ENCODE peak calls at places on chromosomes 5 and 9, in eight cellular contexts. B is lung, A is OCI-LY7, M is ovary, R is GM12878, C is endodermal cell, E is A549, H is cardiac muscle cell. G is an unnamed sample.

GRCh38 chr5:43729846-43730478 is 127.0 kb downstream of the NNT start:
- DNase-seq in B (no peak), A (peak; percentile 33), M (no peak), R (no peak), C (no peak), E (no peak), H (peak; percentile 17), G (no peak)

GRCh38 chr5:68225188-68225910 is 9.8 kb downstream of the PIK3R1 start:
- DNase-seq in B (peak; percentile 79), A (no peak), M (peak; percentile 57), R (no peak), C (no peak), E (no peak), H (no peak), G (peak; percentile 84)

GRCh38 chr5:27242258-27242626 is 203.9 kb upstream of the CDH9 start:
- DNase-seq in B (no peak), A (no peak), M (no peak), R (no peak), C (no peak), E (no peak), H (no peak), G (peak; percentile 1)

GRCh38 chr5:171271798-171272197 is 37.2 kb upstream of the TLX3 start:
- DNase-seq in B (no peak), A (no peak), M (no peak), R (no peak), C (no peak), E (no peak), H (no peak), G (no peak)

GRCh38 chr5:36177715-36178556 is 26.0 kb downstream of the SKP2 start:
- DNase-seq in B (no peak), A (peak; percentile 57), M (peak; percentile 11), R (no peak), C (no peak), E (peak; percentile 13), H (peak; percentile 52), G (peak; percentile 41)

GRCh38 chr9:90642570-90643539 is at the start of gene DIRAS2:
- DNase-seq in B (peak; percentile 50), A (no peak), M (no peak), R (no peak), C (peak; percentile 89), E (peak; percentile 29), H (peak; percentile 86), G (peak; percentile 62)

GRCh38 chr5:90849939-90850338 is 291.3 kb downstream of the ADGRV1 start:
- DNase-seq in B (no peak), A (no peak), M (no peak), R (no peak), C (no peak), E (no peak), H (no peak), G (no peak)

GRCh38 chr9:109270971-109271900 is 49.6 kb downstream of the EPB41L4B start:
- DNase-seq in B (no peak), A (peak; percentile 23), M (no peak), R (no peak), C (no peak), E (no peak), H (no peak), G (no peak)

GRCh38 chr5:55108651-55109050 is 6.2 kb downstream of the GZMA start:
- DNase-seq in B (no peak), A (no peak), M (no peak), R (no peak), C (no peak), E (no peak), H (no peak), G (no peak)

GRCh38 chr5:145981612-145982571 is 45.5 kb downstream of the SH3RF2 start:
- DNase-seq in B (peak; percentile 64), A (no peak), M (no peak), R (no peak), C (no peak), E (no peak), H (no peak), G (no peak)

GRCh38 chr5:100746730-100747129 is 156.4 kb downstream of the ST8SIA4 start:
- DNase-seq in B (no peak), A (peak; percentile 44), M (no peak), R (no peak), C (no peak), E (no peak), H (no peak), G (no peak)

GRCh38 chr9:20339611-20340010 is 282.7 kb downstream of the MLLT3 start:
- DNase-seq in B (no peak), A (no peak), M (no peak), R (no peak), C (no peak), E (no peak), H (no peak), G (no peak)

GRCh38 chr5:131265318-131265803 is 1.5 kb downstream of the CDC42SE2 start:
- DNase-seq in B (no peak), A (peak; percentile 72), M (no peak), R (no peak), C (no peak), E (peak; percentile 56), H (no peak), G (peak; percentile 40)

GRCh38 chr9:128916204-128916603 is 4.6 kb upstream of the PHYHD1 start:
- DNase-seq in B (no peak), A (no peak), M (no peak), R (no peak), C (peak; percentile 50), E (no peak), H (no peak), G (no peak)

GRCh38 chr5:38554860-38555259 is 1.6 kb downstream of the LIFR start:
- DNase-seq in B (no peak), A (no peak), M (no peak), R (no peak), C (no peak), E (no peak), H (no peak), G (no peak)

GRCh38 chr5:38555354-38556114 is 912 bp downstream of the LIFR start:
- DNase-seq in B (no peak), A (no peak), M (no peak), R (no peak), C (no peak), E (no peak), H (no peak), G (no peak)

GRCh38 chr5:38557309-38557710 is 864 bp upstream of the LIFR start:
- DNase-seq in B (no peak), A (no peak), M (no peak), R (no peak), C (no peak), E (no peak), H (no peak), G (no peak)

GRCh38 chr5:38556599-38557308 is at the start of gene LIFR:
- DNase-seq in B (peak; percentile 79), A (no peak), M (peak; percentile 84), R (no peak), C (peak; percentile 95), E (peak; percentile 58), H (peak; percentile 92), G (peak; percentile 77)

DNA sequence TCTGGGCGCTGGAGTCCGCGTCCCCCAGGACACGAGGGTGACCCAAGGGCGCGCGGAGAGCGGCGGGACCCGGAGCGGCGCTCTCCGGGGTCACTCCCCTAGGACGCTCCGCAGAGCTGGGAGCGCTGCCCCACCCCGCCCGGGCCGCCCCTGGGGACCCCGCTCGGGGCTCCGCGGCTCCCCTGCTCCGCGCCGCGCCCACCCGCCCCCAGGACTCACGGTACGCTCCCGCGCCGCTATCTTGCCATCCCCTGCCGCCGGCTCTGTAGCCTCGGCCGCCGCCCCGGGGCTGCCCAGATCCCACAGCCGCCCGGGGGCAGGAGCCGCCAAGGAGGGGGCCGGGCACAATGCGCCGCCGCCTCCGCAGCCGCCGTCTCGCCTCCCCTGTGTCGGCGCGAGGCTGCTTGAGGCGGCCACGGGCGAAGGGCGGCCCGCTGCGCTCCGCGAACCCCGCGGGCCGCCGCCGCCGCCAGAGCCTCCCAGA is 289 bp downstream of the LIFR start:
- DNase-seq in B (no peak), A (no peak), M (peak; percentile 33), R (no peak), C (no peak), E (peak; percentile 49), H (no peak), G (no peak)
- H3K27ac ChIP-seq in B (peak overlapping the region; percentile 94), A (no peak overlapping the region), M (peak overlapping the region; percentile 96), R (no peak overlapping the region), C (no peak overlapping the region), E (peak overlapping the region; percentile 97), H (peak overlapping the region; percentile 89), G (peak overlapping the region; percentile 92)

GRCh38 chr5:109479260-109479860 is 69.6 kb upstream of the PJA2 start:
- DNase-seq in B (no peak), A (peak; percentile 33), M (no peak), R (no peak), C (no peak), E (peak; percentile 5), H (peak; percentile 11), G (no peak)
- TF ChIP-seq CTCF in B (no peak), A (peak; percentile 82), M (no peak), R (peak; percentile 34), C (peak; percentile 70), E (peak; percentile 59), H (peak; percentile 48), G (peak; percentile 80)

DNA sequence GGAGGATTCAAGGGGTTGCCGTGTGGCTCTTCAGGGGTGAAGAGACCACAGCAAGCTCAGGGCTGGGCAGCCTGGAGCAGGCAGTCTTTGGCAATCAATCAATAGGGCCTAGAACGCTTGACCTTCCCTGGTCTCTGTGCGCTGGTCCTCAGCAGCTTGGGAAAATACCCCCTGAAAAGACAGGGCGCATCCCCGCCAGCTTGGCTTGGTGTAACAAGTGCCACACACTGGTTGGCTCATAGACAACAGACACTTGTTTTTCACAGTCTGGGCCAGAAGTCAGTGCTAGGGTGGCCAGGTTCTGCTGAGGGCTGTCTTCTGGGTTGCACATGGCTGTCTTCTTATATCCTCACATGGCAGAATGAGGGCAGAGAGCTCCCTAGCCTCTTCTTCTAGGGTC is 141.1 kb downstream of the HSD17B3 start:
- DNase-seq in B (no peak), A (no peak), M (no peak), R (no peak), C (no peak), E (no peak), H (no peak), G (no peak)
- H3K27ac ChIP-seq in B (no peak overlapping the region), A (no peak overlapping the region), M (no peak overlapping the region), R (no peak overlapping the region), C (no peak overlapping the region), E (no peak overlapping the region), H (no peak overlapping the region), G (no peak overlapping the region)

DNA sequence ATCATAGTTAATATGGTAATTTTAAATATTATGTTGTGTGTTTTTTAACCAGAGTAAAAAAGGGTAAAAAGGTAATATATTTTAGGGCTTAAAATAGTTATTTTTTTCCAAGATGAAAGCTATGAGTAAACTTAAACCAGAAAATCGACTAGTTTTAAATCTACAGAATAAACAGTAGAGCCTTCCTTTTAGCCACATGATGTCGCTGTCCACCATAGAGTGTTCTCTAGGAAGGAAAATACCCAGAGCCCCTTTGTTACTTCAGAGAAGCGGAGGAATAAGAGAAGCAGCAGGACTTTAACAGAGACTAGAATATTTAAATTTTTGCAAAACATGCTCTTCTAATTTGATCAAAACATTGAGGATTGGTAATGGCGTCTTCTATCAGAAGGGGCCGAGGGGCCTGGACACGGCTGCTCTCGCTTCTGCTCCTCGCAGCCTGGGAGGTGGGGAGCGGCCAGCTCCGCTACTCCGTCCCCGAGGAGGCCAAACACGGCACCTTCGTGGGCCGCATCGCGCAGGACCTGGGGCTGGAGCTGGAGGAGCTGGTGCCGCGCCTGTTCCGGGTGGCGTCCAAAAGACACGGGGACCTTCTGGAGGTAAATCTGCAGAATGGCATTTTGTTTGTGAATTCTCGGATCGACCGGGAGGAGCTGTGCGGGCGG is at the start of gene PCDHA2:
- DNase-seq in B (no peak), A (no peak), M (no peak), R (no peak), C (peak; percentile 63), E (peak; percentile 13), H (peak; percentile 60), G (no peak)
- TF ChIP-seq CTCF in B (no peak), A (peak; percentile 47), M (no peak), R (no peak), C (peak; percentile 83), E (no peak), H (peak; percentile 4), G (no peak)

GRCh38 chr9:136012651-136013050 is 51.5 kb upstream of the UBAC1 start:
- DNase-seq in B (no peak), A (peak; percentile 93), M (peak; percentile 75), R (no peak), C (peak; percentile 40), E (no peak), H (no peak), G (no peak)
- H3K27ac ChIP-seq in B (peak overlapping the region; percentile 77), A (peak overlapping the region; percentile 100), M (no peak overlapping the region), R (no peak overlapping the region), C (no peak overlapping the region), E (peak overlapping the region; percentile 17), H (no peak overlapping the region), G (peak overlapping the region; percentile 17)

G was measured in RWPE1.